ENCODE peak calls at places on chromosomes 5 and 9, in five cellular contexts. C is right atrium auricular region, E is A673, Y is IMR-90, M is GM23338. Z is an unnamed sample. For H3K36me3 and H3K27me3, the result is how much of the 10 kb centered on the place peaks cover.

GRCh38 chr5:33148076-33148501 is 292.7 kb upstream of the TARS1 start:
- DNase-seq in C (no peak), E (no peak), Y (peak), M (no peak), Z (peak)

GRCh38 chr9:134887686-134888602 is 7.3 kb downstream of the FCN2 start:
- DNase-seq in C (no peak), Y (no peak), M (no peak), E (no peak), Z (no peak)

GRCh38 chr5:41097642-41098041 is 26.5 kb upstream of the MROH2B start:
- DNase-seq in Y (no peak), C (no peak), E (no peak), M (no peak), Z (no peak)

GRCh38 chr5:155728857-155729683 is 597.9 kb upstream of the SGCD start:
- DNase-seq in Y (no peak), E (peak), C (no peak), M (peak), Z (no peak)

GRCh38 chr5:179530069-179530998 is 20.0 kb upstream of the RUFY1 start:
- DNase-seq in C (peak), E (no peak), Y (no peak), M (peak), Z (no peak)

GRCh38 chr5:85545129-85545528 is 1072.6 kb upstream of the COX7C start:
- DNase-seq in M (peak), C (no peak), Y (no peak), E (peak), Z (no peak)

GRCh38 chr9:107639426-107639825 is 149.9 kb upstream of the KLF4 start:
- DNase-seq in C (no peak), Y (no peak), M (no peak), E (no peak), Z (no peak)

GRCh38 chr9:128512820-128513219 is 8.3 kb downstream of the GLE1 start:
- DNase-seq in E (no peak), Y (no peak), C (no peak), M (no peak), Z (no peak)

GRCh38 chr9:18771736-18772135 is 261.3 kb downstream of the SAXO1 start:
- DNase-seq in E (no peak), Y (no peak), M (no peak), C (no peak), Z (no peak)

GRCh38 chr5:93421498-93421897 is 159.5 kb downstream of the NR2F1-AS1 start:
- DNase-seq in C (no peak), E (peak), Y (no peak), M (peak), Z (no peak)

GRCh38 chr5:38831909-38832308 is 13.9 kb upstream of the OSMR start:
- DNase-seq in Y (peak), M (peak), E (peak), C (no peak), Z (no peak)

GRCh38 chr9:120531683-120532300 is 48.2 kb downstream of the CDK5RAP2 start:
- DNase-seq in C (no peak), M (peak), E (peak), Y (peak), Z (no peak)

GRCh38 chr5:115842089-115842881 is 550 bp downstream of the AP3S1 start:
- DNase-seq in C (no peak), M (peak), E (peak), Y (no peak), Z (no peak)

GRCh38 chr9:86655147-86655546 is 292.2 kb downstream of the GAS1 start:
- DNase-seq in C (no peak), E (peak), Y (peak), M (no peak), Z (no peak)

GRCh38 chr5:14706615-14707021 is 42.1 kb downstream of the OTULIN start:
- DNase-seq in E (no peak), Y (peak), M (no peak), C (no peak), Z (no peak)

GRCh38 chr9:27422435-27422834 is 101.7 kb upstream of the IFNK start:
- DNase-seq in C (no peak), Y (no peak), E (no peak), M (no peak), Z (no peak)

GRCh38 chr9:136526625-136527066 is 19.2 kb downstream of the NOTCH1 start:
- DNase-seq in Y (no peak), E (no peak), M (no peak), C (no peak), Z (no peak)

GRCh38 chr5:95916687-95917085 is 45.0 kb downstream of the ELL2 start:
- DNase-seq in C (no peak), E (no peak), M (no peak), Y (no peak), Z (no peak)

GRCh38 chr9:114467910-114468309 is 37.4 kb downstream of the WHRN start:
- DNase-seq in E (no peak), C (no peak), Y (no peak), M (no peak), Z (no peak)

GRCh38 chr9:83965350-83966208 is 14.4 kb downstream of the HNRNPK start:
- DNase-seq in Y (peak), C (no peak), M (peak), E (no peak), Z (no peak)

GRCh38 chr5:17118631-17119030 is 98.8 kb upstream of the BASP1 start:
- DNase-seq in M (no peak), E (peak), C (peak), Y (peak), Z (peak)

GRCh38 chr5:172508471-172509404 is 54.4 kb upstream of the SH3PXD2B start:
- DNase-seq in Y (no peak), C (peak), E (no peak), M (no peak), Z (no peak)

GRCh38 chr5:173640166-173640804 is 23.8 kb upstream of the BOD1 start:
- DNase-seq in Y (no peak), M (no peak), C (no peak), E (no peak), Z (no peak)
- TF ChIP-seq CTCF in Y (peak), M (no peak), C (no peak), E (no peak), Z (no peak)

GRCh38 chr9:75850459-75851200 is 39.8 kb upstream of the PCSK5 start:
- DNase-seq in Y (no peak), E (no peak), C (no peak), M (no peak), Z (no peak)

GRCh38 chr9:75858497-75859092 is 31.9 kb upstream of the PCSK5 start:
- DNase-seq in Y (no peak), M (no peak), C (no peak), E (no peak), Z (no peak)

GRCh38 chr9:75851917-75852316 is 38.6 kb upstream of the PCSK5 start:
- DNase-seq in M (no peak), Y (no peak), C (no peak), E (no peak), Z (no peak)

GRCh38 chr9:75852746-75853145 is 37.7 kb upstream of the PCSK5 start:
- DNase-seq in C (no peak), M (no peak), E (no peak), Y (no peak), Z (no peak)

DNA sequence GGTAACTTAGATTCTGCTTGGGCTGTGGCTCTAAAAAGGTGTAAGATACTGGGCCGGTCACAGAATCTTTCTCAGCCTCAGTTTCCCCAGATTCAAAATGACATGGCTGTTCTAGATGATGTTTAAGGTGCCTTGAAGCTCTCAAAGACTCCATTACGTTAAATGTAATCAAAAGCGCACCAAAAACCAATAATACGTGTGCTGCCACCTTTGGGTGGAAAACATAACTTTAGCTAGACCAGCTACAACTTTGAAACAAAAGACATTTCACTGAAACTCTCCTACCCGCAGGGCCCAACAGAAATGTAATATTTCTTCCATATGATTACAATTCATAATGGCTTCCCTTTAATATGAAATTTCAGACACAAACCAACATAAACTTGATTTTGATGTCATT is 35.0 kb upstream of the PCSK5 start:
- DNase-seq in M (peak), C (no peak), E (peak), Y (peak), Z (no peak)
- H3K36me3 ChIP-seq in M (under half), C (under half), E (under half), Y (under half), Z (under half)

GRCh38 chr9:131833906-131834305 is 94.0 kb upstream of the RAPGEF1 start:
- DNase-seq in Y (peak), C (no peak), M (no peak), E (no peak), Z (no peak)
- H3K27me3 ChIP-seq in Y (under half), C (under half), M (under half), E (under half), Z (under half)

DNA sequence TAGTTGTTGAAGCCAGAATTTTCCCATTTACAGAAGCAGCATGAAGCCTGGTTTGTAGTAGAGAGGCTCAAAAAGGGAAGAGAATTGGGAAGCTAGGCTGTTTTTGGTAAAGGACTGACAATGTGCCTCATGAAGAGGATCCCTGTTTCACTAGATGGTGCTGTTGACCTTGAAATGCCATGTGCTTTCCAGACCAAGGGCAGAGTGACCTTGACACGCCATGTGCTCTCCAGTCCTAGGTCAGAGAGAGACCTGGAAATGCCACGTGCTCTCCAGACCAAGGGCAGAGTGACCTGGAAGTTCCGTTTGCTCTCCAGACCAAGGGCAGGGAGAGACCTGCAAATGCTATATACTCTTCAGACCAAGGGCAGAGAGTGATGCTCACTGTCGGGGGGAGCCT is 32.0 kb downstream of the UNC13B start:
- DNase-seq in M (peak), C (no peak), Y (peak), E (no peak), Z (no peak)
- TF ChIP-seq CTCF in M (peak), C (no peak), Y (peak), E (no peak), Z (no peak)

DNA sequence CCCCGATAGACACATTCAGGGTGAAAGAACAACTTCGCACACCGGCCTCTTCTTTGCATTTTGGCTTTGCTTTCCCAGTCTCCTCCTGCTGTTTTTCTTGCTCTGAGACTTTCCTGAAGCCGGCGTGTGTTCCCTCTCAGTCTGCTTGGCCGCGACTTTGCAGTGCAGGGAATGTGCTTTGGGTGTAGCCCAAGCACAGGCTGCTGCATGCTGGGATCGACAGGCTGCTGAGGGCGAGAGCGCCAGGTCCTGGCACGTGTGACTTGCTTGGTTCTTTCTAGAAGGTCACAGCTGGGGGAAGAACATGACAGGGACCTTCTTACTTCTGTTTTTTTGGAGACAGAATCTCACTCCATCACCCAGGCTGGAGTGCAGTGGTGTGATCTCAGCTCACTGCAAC is 40.6 kb downstream of the TENT4A start:
- DNase-seq in Y (no peak), C (no peak), E (no peak), M (no peak), Z (no peak)
- H3K36me3 ChIP-seq in Y (half or more), C (half or more), E (half or more), M (under half), Z (under half)

GRCh38 chr9:124500028-124500795 is 7.0 kb downstream of the NR5A1 start:
- DNase-seq in E (no peak), C (no peak), Y (no peak), M (no peak), Z (no peak)
- H3K27me3 ChIP-seq in E (under half), C (under half), Y (half or more), M (under half), Z (half or more)

GRCh38 chr5:80195837-80196400 is 59.9 kb downstream of the SERINC5 start:
- DNase-seq in M (no peak), Y (no peak), E (no peak), C (no peak), Z (no peak)

GRCh38 chr5:80191991-80192398 is 63.9 kb downstream of the SERINC5 start:
- DNase-seq in C (peak), M (peak), Y (no peak), E (no peak), Z (no peak)

GRCh38 chr5:80193421-80193820 is 62.4 kb downstream of the SERINC5 start:
- DNase-seq in E (no peak), Y (no peak), M (no peak), C (no peak), Z (no peak)

GRCh38 chr5:80192507-80193241 is 63.2 kb downstream of the SERINC5 start:
- DNase-seq in Y (peak), C (no peak), M (no peak), E (no peak), Z (no peak)

DNA sequence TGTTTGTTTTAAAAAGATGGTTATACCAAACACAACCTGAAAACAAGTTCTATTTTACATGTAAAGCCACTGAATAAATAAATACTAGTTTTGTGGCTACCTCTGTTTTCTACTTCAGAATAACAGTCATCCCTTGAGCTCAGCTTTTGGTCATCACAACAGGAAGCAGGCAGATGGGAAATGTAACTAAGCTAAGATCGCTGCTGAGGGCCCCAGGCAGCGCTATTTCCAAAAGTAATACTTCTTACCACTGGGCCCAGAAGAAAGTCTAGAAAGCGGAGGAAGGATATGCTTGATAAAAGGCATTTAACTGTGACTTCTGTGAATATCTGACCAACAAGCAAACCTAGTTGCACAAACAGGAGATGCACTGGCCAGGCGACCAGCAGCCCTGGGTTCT is 61.4 kb downstream of the SERINC5 start:
- DNase-seq in E (no peak), M (no peak), C (no peak), Y (peak), Z (no peak)
- TF ChIP-seq CTCF in E (no peak), M (no peak), C (no peak), Y (no peak), Z (no peak)

GRCh38 chr9:125440411-125440810 is 178.8 kb downstream of the GAPVD1 start:
- DNase-seq in Y (no peak), E (no peak), M (no peak), C (no peak), Z (no peak)
- H3K36me3 ChIP-seq in Y (under half), E (under half), M (under half), C (under half), Z (under half)

GRCh38 chr9:34896112-34896511 is 62.0 kb upstream of the PHF24 start:
- DNase-seq in Y (no peak), M (peak), E (no peak), C (no peak), Z (no peak)
- H3K27me3 ChIP-seq in Y (under half), M (under half), E (half or more), C (under half), Z (under half)